ENCODE peak calls at places on chromosome 17, in seven cellular contexts. U is CD8-positive, alpha-beta T cell; I is esophagus muscularis mucosa; Q is heart right ventricle; M is neuronal stem cell; F is RWPE1; Z is A549. E is an unnamed sample.

GRCh38 chr17:44501866-44502265 is 1.3 kb downstream of the GPATCH8 start:
- DNase-seq in M (no peak), I (no peak), Z (no peak), U (no peak), Q (no peak), F (no peak), E (no peak)

GRCh38 chr17:9880582-9880999 is 24.5 kb downstream of the RCVRN start:
- DNase-seq in Z (peak; percentile 80), U (no peak), M (no peak), F (peak; percentile 86), I (no peak), Q (no peak), E (no peak)

GRCh38 chr17:36640346-36640745 is 39.0 kb downstream of the MRM1 start:
- DNase-seq in M (no peak), F (no peak), I (no peak), U (no peak), Q (no peak), Z (no peak), E (no peak)

GRCh38 chr17:17538417-17539391 is 42.5 kb upstream of the RASD1 start:
- DNase-seq in I (no peak), F (no peak), Z (peak; percentile 89), Q (no peak), U (no peak), M (no peak), E (no peak)

GRCh38 chr17:50318551-50319310 is 27.2 kb upstream of the XYLT2 start:
- DNase-seq in F (peak; percentile 54), Q (no peak), M (no peak), Z (no peak), U (no peak), I (no peak), E (no peak)

GRCh38 chr17:82041139-82041814 is 3.8 kb upstream of the DCXR start:
- DNase-seq in U (no peak), F (no peak), M (no peak), Q (no peak), I (no peak), Z (no peak), E (no peak)

GRCh38 chr17:7497636-7498035 is 13.5 kb downstream of the POLR2A start:
- DNase-seq in U (no peak), F (no peak), M (no peak), Z (no peak), Q (no peak), I (no peak), E (no peak)

GRCh38 chr17:2929881-2930533 is 133.4 kb downstream of the OR1D5 start:
- DNase-seq in M (peak; percentile 64), Q (peak; percentile 40), U (no peak), F (peak; percentile 53), Z (peak; percentile 71), I (no peak), E (no peak)

GRCh38 chr17:44911133-44912001 is 3.9 kb downstream of the GFAP start:
- DNase-seq in F (no peak), Z (peak; percentile 87), I (no peak), Q (peak; percentile 64), M (peak; percentile 55), U (peak; percentile 37), E (no peak)

GRCh38 chr17:60941028-60941427 is 263.4 kb downstream of the BCAS3 start:
- DNase-seq in Q (peak; percentile 84), Z (no peak), M (no peak), U (no peak), F (peak; percentile 19), I (no peak), E (no peak)

GRCh38 chr17:39660397-39661043 is 4.6 kb upstream of the TCAP start:
- DNase-seq in Z (no peak), M (no peak), U (no peak), F (no peak), I (no peak), Q (no peak), E (no peak)

DNA sequence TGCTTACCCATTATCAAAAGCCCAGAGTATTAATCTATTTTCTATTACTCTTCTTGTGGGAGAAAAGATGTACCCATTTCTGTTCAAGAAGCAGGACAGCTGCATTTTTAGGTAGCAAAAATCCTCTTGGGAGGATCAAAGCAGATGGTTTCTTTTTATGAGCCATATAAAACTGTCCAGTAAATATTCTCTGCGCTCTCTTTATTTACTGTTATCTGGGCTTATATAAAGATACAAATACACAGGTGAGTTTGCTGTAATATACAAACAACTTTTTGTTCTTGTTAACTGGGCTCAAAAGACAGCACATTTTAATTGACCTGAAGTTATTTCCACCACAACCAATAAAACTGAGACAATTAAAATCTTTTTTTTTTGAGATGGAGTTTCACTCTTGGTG is 10.1 kb downstream of the PHF12 start:
- DNase-seq in M (no peak), Z (no peak), Q (no peak), I (no peak), F (no peak), U (no peak), E (no peak)
- H3K27ac ChIP-seq in M (no peak overlapping the region), Z (no peak overlapping the region), Q (peak overlapping the region; percentile 35), I (no peak overlapping the region), F (no peak overlapping the region), U (no peak overlapping the region), E (no peak overlapping the region)

GRCh38 chr17:48596735-48597491 is 3.3 kb upstream of the HOXB5 start:
- DNase-seq in I (no peak), Q (no peak), M (no peak), Z (no peak), U (no peak), F (no peak), E (no peak)
- H3K27ac ChIP-seq in I (peak overlapping the region; percentile 63), Q (no peak overlapping the region), M (no peak overlapping the region), Z (no peak overlapping the region), U (no peak overlapping the region), F (no peak overlapping the region), E (no peak overlapping the region)

DNA sequence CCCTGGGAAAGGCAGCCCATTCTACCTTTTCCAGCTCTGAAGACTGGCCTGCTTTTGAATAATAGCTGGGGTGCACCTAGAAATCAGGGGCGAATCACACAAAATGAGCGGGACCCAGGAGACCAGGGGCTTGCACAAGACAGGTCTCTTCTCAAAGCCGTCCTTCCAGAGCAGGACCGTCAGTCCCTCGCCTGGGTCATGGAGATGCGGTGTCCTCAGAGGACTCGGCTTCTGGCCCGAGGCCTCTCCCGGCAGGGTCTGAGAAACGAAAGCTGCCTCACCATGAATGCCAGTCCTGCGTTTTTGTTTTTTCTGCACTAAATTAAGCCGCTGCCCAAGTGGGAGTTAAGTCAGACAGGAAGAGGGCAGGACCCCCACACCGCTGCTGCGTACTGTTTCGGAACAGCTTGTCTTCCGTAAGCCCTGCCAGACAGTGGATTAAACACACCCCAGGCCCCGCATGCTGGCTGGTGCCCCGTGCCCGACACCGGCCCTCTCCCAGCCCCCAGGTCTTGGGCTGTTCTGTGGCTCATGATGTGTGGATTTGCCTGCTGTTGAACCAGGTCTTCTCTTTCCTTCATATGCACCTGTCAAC is 142.1 kb upstream of the RPH3AL start:
- DNase-seq in I (no peak), M (no peak), F (no peak), U (no peak), Q (no peak), Z (no peak), E (no peak)
- H3K27ac ChIP-seq in I (no peak overlapping the region), M (no peak overlapping the region), F (no peak overlapping the region), U (no peak overlapping the region), Q (no peak overlapping the region), Z (no peak overlapping the region), E (no peak overlapping the region)

DNA sequence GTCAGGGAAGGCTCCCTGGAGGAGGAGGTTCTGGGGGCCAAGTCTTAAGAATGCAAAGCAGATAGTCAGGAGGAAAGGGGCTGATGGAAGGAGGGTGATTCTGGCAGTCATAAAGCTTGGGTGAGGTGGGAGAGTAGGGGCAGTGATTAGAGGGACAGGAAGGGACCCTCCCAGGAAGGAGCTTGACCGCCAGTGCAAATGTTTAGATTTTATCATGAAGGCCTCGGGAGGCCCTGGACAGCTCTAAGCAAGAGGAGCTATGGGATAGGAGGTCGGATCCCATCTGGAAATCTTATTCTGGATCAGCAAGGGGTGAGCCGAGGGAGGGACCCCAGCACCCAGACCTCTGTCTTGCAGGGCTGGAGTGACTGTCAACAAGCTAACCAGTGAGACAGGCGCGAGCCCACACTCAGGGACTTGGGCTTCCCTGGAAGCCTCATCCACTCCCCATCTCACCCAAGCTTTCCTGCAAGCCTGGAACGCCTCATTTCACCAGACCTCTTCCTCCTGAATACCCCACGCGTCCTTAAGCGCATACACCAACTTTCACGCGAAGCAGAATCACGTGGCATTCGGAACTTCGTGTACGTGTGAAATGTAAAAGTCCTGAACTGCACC is 52.0 kb upstream of the CBX4 start:
- DNase-seq in I (no peak), Z (no peak), M (no peak), U (peak; percentile 14), F (no peak), Q (no peak), E (no peak)
- H3K27ac ChIP-seq in I (no peak overlapping the region), Z (no peak overlapping the region), M (no peak overlapping the region), U (no peak overlapping the region), F (no peak overlapping the region), Q (no peak overlapping the region), E (no peak overlapping the region)

GRCh38 chr17:75051941-75052340 is 4.9 kb downstream of the KCTD2 start:
- DNase-seq in M (no peak), Q (no peak), I (no peak), F (no peak), Z (no peak), U (no peak), E (no peak)

GRCh38 chr17:75048396-75048933 is 1.4 kb downstream of the KCTD2 start:
- DNase-seq in I (no peak), M (no peak), U (no peak), Q (peak; percentile 57), Z (no peak), F (no peak), E (no peak)

GRCh38 chr17:75047398-75048098 is 523 bp downstream of the KCTD2 start:
- DNase-seq in U (peak; percentile 38), F (no peak), I (no peak), Q (peak; percentile 43), M (peak; percentile 38), Z (no peak), E (peak; percentile 29)

GRCh38 chr17:75046583-75047289 is at the start of the genes ATP5PD and KCTD2:
- DNase-seq in Q (peak; percentile 97), M (peak; percentile 94), U (peak; percentile 93), F (peak; percentile 98), I (peak; percentile 99), Z (peak; percentile 98), E (peak; percentile 95)

DNA sequence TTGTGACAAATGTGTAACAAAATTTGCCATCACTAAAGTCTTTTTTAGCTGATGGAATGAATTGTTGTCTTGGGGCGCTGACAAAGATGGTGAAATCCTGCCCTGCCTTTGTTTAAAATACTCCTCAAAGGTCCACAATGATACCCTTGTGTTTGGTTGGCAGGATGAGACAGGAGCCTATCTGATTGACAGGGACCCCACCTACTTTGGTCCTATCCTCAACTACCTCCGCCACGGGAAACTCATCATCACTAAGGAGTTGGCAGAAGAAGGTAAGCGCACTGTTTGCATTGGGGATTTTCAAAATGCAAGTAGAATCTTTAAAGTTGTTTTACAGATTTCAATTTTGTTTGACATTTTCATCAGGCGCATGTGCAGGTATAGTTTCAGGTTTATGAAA is 2.0 kb downstream of the KCTD2 start:
- DNase-seq in I (no peak), Q (no peak), M (no peak), Z (no peak), U (no peak), F (no peak), E (no peak)
- H3K27ac ChIP-seq in I (peak overlapping the region; percentile 97), Q (peak overlapping the region; percentile 95), M (no peak overlapping the region), Z (no peak overlapping the region), U (no peak overlapping the region), F (no peak overlapping the region), E (peak overlapping the region; percentile 36)

DNA sequence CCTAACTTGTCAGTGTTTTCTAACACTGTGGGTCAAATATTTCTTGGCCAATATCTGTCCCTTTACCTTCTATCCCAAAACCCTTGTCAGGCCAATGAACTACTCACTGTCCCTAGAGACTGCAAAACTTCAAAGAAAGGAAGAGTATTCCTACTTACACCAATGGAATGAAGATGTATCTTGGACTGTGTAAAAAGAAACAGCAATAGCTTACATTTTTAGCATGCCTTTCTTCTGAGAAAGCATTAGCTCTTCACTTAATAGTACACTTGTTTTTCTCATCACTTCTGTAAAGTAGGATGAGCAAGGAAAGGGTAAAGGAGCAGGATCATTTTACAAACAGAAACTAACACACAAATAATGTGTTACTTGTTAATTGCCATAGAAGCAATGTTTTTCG is 73.9 kb downstream of the STH start:
- DNase-seq in U (no peak), M (no peak), Z (peak; percentile 46), Q (no peak), I (no peak), F (peak; percentile 16), E (no peak)
- H3K27ac ChIP-seq in U (no peak overlapping the region), M (no peak overlapping the region), Z (peak overlapping the region; percentile 44), Q (no peak overlapping the region), I (peak overlapping the region; percentile 39), F (no peak overlapping the region), E (no peak overlapping the region)